ENCODE peak calls at places on chromosomes 2 and 18, in six cellular contexts. Z, G, B, V, A and J are unnamed samples.

GRCh38 chr2:236219411-236219810 is 44.8 kb downstream of the ASB18 start:
- DNase-seq in A (no peak), V (no peak), B (no peak), G (no peak), Z (no peak), J (no peak)

GRCh38 chr2:215870088-215870490 is 143.3 kb downstream of the MREG start:
- DNase-seq in V (peak; percentile 95), B (peak; percentile 37), Z (no peak), G (peak; percentile 66), A (no peak), J (peak; percentile 26)

GRCh38 chr18:64017870-64018269 is 48.0 kb downstream of the SERPINB8 start:
- DNase-seq in V (peak; percentile 41), Z (no peak), G (no peak), A (no peak), B (no peak), J (no peak)

GRCh38 chr2:190477563-190478454 is 56.7 kb downstream of the NEMP2 start:
- DNase-seq in G (no peak), V (peak; percentile 31), Z (no peak), A (no peak), B (no peak), J (no peak)

GRCh38 chr2:158529379-158530110 is 72.8 kb downstream of the PKP4 start:
- DNase-seq in G (no peak), A (no peak), B (peak; percentile 33), Z (no peak), V (peak; percentile 65), J (no peak)

GRCh38 chr18:72652990-72653593 is 109.0 kb upstream of the CBLN2 start:
- DNase-seq in G (peak; percentile 48), V (no peak), Z (no peak), A (peak; percentile 45), B (peak; percentile 12), J (peak; percentile 22)

GRCh38 chr18:56028514-56028913 is 440.5 kb upstream of the TCF4 start:
- DNase-seq in V (peak; percentile 44), G (peak; percentile 40), B (peak; percentile 56), A (no peak), Z (no peak), J (no peak)

GRCh38 chr2:227301523-227301922 is 23.5 kb upstream of the MFF start:
- DNase-seq in V (no peak), G (no peak), B (no peak), A (no peak), Z (no peak), J (no peak)

GRCh38 chr18:68267583-68267982 is 447.3 kb downstream of the TMX3 start:
- DNase-seq in V (peak; percentile 49), G (no peak), Z (no peak), B (peak; percentile 23), A (no peak), J (no peak)

GRCh38 chr2:197311521-197312033 is 997 bp upstream of the ANKRD44 start:
- DNase-seq in A (no peak), Z (no peak), G (peak; percentile 41), B (no peak), V (no peak), J (no peak)

GRCh38 chr2:72148975-72149555 is 1.4 kb upstream of the CYP26B1 start:
- DNase-seq in V (peak; percentile 35), G (no peak), B (no peak), A (no peak), Z (no peak), J (no peak)

GRCh38 chr18:73060666-73061270 is 193.0 kb upstream of the NETO1 start:
- DNase-seq in V (peak; percentile 2), G (no peak), B (peak; percentile 7), Z (no peak), A (no peak), J (peak; percentile 87)

GRCh38 chr2:235413084-235413483 is 80.8 kb upstream of the AGAP1 start:
- DNase-seq in V (no peak), Z (no peak), A (no peak), G (no peak), B (no peak), J (no peak)

GRCh38 chr2:12164689-12165088 is 418.3 kb downstream of the LPIN1 start:
- DNase-seq in A (no peak), B (no peak), G (no peak), Z (no peak), V (no peak), J (no peak)

GRCh38 chr18:9615973-9616559 is 1.7 kb upstream of the PPP4R1 start:
- DNase-seq in B (no peak), G (peak; percentile 46), V (no peak), Z (no peak), A (no peak), J (no peak)

GRCh38 chr18:9619056-9619455 is 4.7 kb upstream of the PPP4R1 start:
- DNase-seq in V (no peak), G (no peak), B (no peak), A (no peak), Z (no peak), J (no peak)

GRCh38 chr18:9617006-9617542 is 2.7 kb upstream of the PPP4R1 start:
- DNase-seq in G (no peak), B (no peak), V (no peak), Z (no peak), A (no peak), J (no peak)

GRCh38 chr18:9619990-9620389 is 5.6 kb upstream of the PPP4R1 start:
- DNase-seq in B (no peak), G (no peak), Z (no peak), V (peak; percentile 58), A (no peak), J (no peak)

DNA sequence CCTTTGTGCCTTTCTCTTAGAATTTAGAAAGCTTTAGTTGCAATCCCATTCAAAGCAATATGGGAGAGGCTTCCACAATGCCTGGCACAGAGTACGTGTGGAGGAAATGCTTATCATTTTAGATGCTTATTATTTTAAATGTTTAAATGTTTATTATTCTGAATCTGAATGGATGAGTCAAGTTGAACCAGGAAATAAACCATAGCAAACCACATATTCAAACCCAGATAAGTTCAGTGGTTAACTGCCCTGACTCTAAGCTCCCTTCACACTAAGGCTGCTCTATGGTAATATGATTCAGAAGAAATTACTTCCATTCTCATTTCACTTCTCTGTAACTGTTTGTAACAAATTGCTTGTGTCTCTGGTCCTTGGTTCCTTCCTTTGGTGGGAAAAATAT is 5.2 kb upstream of the PPP4R1 start:
- DNase-seq in B (peak; percentile 60), V (peak; percentile 86), A (no peak), Z (no peak), G (peak; percentile 78), J (no peak)
- H3K4me3 ChIP-seq in B (no peak overlapping the region), V (no peak overlapping the region), A (no peak overlapping the region), Z (no peak overlapping the region), G (no peak overlapping the region), J (no peak overlapping the region)

DNA sequence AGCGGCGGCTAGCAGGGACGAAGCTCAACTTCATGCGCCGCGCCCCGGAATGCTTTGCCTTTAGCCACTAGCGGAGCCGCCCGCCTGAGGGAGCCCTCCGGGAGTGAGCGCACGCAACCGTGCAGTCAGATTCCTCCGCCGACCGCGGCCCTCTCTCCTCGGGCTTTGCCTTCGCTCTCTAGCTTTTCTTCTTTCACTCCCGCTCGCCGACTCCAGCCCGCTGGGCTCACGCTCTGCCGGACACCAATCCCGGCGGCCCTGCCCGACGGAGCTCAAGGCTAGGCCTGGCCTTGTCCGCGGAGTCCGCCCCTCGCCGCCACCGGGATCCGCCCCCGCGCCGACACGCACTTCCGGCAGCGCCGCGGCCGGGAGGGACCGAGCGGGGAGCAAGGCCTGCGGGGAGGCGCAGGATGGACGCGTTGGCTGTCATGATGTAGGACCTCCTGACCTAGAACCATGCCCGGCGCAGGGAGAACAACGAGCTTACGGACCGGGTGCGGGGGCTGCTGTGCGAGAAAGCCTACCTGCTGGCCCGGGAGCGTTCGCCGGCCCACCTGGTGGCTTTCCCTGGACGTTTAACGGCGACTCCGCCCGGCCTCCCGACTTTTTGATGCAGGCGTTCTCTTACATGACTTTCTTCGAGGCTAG is 40.8 kb upstream of the AKAIN1 start:
- DNase-seq in A (peak; percentile 78), B (peak; percentile 74), G (peak; percentile 67), V (peak; percentile 86), Z (peak; percentile 85), J (peak; percentile 36)
- TF ChIP-seq CTCF in A (no peak), B (peak; percentile 62), G (no peak), V (peak; percentile 60), Z (peak; percentile 18), J (no peak)

DNA sequence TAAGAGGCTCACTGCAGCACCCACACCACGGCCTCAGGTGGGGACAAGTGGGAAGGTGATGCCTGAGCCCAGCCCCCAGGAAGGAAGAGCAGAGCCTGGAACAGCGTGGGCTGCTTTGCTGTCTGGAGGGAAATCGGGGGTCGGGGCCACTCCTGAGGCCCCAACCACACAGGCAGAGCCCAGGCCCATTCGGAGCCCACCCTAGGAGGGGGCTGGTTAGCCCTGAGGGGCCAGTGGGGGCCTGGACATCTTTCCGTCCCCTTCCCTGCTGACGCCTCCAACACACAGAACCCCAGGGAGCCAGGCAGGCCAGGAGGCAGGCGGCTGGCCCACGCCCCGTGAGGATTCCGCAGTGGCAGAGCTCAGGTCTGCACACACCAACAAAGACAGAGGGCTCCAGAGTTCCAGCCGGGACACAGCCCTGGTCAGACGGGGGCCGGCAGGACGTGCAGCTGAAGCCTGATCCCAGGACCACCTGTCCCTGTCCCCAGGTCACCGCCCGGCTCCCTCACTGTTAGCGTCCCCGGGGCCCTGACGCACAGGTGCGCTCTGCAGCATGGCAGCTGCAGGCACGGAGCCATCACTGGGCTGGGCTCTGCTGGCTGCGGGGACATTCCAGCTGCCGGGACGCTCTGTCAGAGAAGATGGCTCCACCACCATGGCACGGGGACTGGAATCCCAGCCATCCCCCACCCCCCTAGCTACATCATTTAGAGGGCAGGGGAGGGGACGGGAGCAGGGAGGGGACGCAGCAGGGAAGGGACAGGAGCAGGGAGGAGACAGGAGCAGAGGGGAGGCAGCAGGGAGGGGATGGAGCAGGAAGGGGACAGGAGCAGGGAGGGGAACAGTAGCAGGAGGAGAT is 40.2 kb downstream of the SLC66A2 start:
- DNase-seq in B (no peak), G (no peak), Z (peak; percentile 11), V (no peak), A (no peak), J (no peak)
- H3K4me3 ChIP-seq in B (no peak overlapping the region), G (no peak overlapping the region), Z (no peak overlapping the region), V (no peak overlapping the region), A (no peak overlapping the region), J (no peak overlapping the region)

GRCh38 chr2:169091256-169091655 is 21.9 kb downstream of the DHRS9 start:
- DNase-seq in B (no peak), G (peak; percentile 92), A (no peak), V (no peak), Z (no peak), J (no peak)

GRCh38 chr2:169089182-169089581 is 19.8 kb downstream of the DHRS9 start:
- DNase-seq in Z (no peak), B (no peak), G (no peak), V (no peak), A (no peak), J (no peak)

GRCh38 chr2:169086893-169087467 is 17.6 kb downstream of the DHRS9 start:
- DNase-seq in Z (no peak), B (no peak), A (no peak), G (peak; percentile 86), V (no peak), J (no peak)

GRCh38 chr2:169090133-169090820 is 20.9 kb downstream of the DHRS9 start:
- DNase-seq in A (no peak), G (no peak), V (no peak), Z (no peak), B (no peak), J (no peak)

DNA sequence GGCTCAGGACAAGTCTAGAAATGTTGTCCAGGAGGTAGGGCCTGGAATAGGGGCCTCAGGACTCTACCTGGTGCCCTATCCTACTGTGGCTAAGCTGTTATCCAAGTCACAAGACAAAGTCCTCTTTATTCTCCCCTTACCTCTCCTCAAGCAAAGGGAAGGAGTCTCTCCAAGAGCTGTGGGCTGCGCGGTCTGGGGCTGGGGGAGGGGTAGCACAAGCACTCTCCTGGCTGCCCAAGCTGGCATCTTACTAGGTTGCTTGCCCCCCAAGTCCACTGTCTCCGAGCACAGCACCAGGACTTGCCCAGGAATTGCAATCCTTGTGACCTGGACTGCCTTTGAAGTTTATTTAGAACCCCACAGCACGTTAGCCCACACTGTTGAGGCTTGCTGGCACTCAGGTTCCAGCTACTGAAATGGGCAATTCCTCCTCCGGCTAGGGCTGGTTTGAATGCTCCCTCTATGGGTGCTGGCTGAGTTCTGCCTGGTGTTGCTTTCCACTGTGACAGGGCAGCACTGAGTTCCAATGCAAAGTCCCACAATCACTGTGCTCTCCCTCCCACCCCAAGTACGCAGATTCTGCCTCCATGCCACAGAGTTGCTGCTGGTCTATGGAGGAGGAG is 18.5 kb downstream of the DHRS9 start:
- DNase-seq in G (no peak), B (no peak), A (no peak), V (no peak), Z (no peak), J (no peak)
- TF ChIP-seq CTCF in G (no peak), B (no peak), A (no peak), V (no peak), Z (no peak), J (peak; percentile 3)